ENCODE peak calls at places on chromosomes 12 and 14, in six cellular contexts. X is K562, B is anterior cingulate cortex, R is ovary, N is SW 1271, Q is choroid plexus epithelial cell. G is an unnamed sample.
A peak's percentile ranks its signal among the peaks of the same experiment; 100 is the strongest.

GRCh38 chr14:105974902-105975301 is 448.5 kb downstream of the TMEM121 start:
- DNase-seq in X (peak; percentile 48), B (no peak), R (no peak), N (peak; percentile 48), Q (no peak), G (no peak)

GRCh38 chr14:103104654-103105511 is 10.4 kb downstream of the EXOC3L4 start:
- DNase-seq in X (peak; percentile 72), B (no peak), R (peak; percentile 84), N (peak; percentile 40), Q (peak; percentile 66), G (no peak)

GRCh38 chr12:54173906-54174471 is 14.8 kb downstream of the SMUG1 start:
- DNase-seq in X (no peak), B (no peak), R (no peak), N (no peak), Q (no peak), G (no peak)

GRCh38 chr12:129641916-129642315 is 261.9 kb downstream of the TMEM132D start:
- DNase-seq in X (no peak), B (no peak), R (no peak), N (no peak), Q (no peak), G (no peak)

GRCh38 chr14:51786227-51786626 is 74.2 kb upstream of the GNG2 start:
- DNase-seq in X (no peak), B (no peak), R (no peak), N (no peak), Q (no peak), G (no peak)

GRCh38 chr12:51388066-51388799 is 3.0 kb downstream of the GALNT6 start:
- DNase-seq in X (peak; percentile 61), B (peak; percentile 22), R (peak; percentile 28), N (no peak), Q (peak; percentile 61), G (peak; percentile 18)

GRCh38 chr14:61812347-61813100 is 50.3 kb downstream of the SNAPC1 start:
- DNase-seq in X (no peak), B (no peak), R (peak; percentile 34), N (no peak), Q (peak; percentile 13), G (peak; percentile 43)

GRCh38 chr14:30450620-30451019 is 108.3 kb upstream of the G2E3 start:
- DNase-seq in X (no peak), B (no peak), R (no peak), N (no peak), Q (peak; percentile 22), G (no peak)

GRCh38 chr14:34361504-34362011 is 100.5 kb downstream of the SPTSSA start:
- DNase-seq in X (no peak), B (no peak), R (no peak), N (no peak), Q (peak; percentile 20), G (no peak)

GRCh38 chr12:45695035-45695434 is 34.5 kb upstream of the ARID2 start:
- DNase-seq in X (no peak), B (no peak), R (no peak), N (no peak), Q (no peak), G (no peak)

GRCh38 chr14:99137001-99137700 is 134.8 kb downstream of the BCL11B start:
- DNase-seq in X (no peak), B (no peak), R (no peak), N (no peak), Q (no peak), G (no peak)

GRCh38 chr12:48818831-48819590 is 715 bp downstream of the CACNB3 start:
- DNase-seq in X (no peak), B (no peak), R (no peak), N (peak; percentile 53), Q (no peak), G (no peak)

GRCh38 chr14:28879571-28879970 is 113.0 kb downstream of the FOXG1 start:
- DNase-seq in X (no peak), B (no peak), R (no peak), N (no peak), Q (no peak), G (no peak)

GRCh38 chr12:49783917-49784676 is 42.7 kb downstream of the TMBIM6 start:
- DNase-seq in X (no peak), B (no peak), R (no peak), N (no peak), Q (peak; percentile 82), G (no peak)

GRCh38 chr12:105804591-105805265 is 334.0 kb downstream of the NUAK1 start:
- DNase-seq in X (no peak), B (no peak), R (no peak), N (no peak), Q (no peak), G (no peak)

GRCh38 chr14:104970231-104971068 is 7.7 kb downstream of the AHNAK2 start:
- DNase-seq in X (peak; percentile 34), B (no peak), R (peak; percentile 54), N (peak; percentile 75), Q (peak; percentile 89), G (no peak)

GRCh38 chr14:103448097-103448496 is 62.9 kb downstream of the MARK3 start:
- DNase-seq in X (no peak), B (no peak), R (no peak), N (no peak), Q (peak; percentile 23), G (no peak)

GRCh38 chr12:26373606-26374495 is 178.5 kb downstream of the SSPN start:
- DNase-seq in X (no peak), B (no peak), R (no peak), N (no peak), Q (peak; percentile 7), G (no peak)

GRCh38 chr12:3964404-3964803 is 91.2 kb upstream of the PARP11 start:
- DNase-seq in X (peak; percentile 22), B (no peak), R (no peak), N (no peak), Q (no peak), G (no peak)

GRCh38 chr12:12025799-12026386 is 44.8 kb upstream of the BCL2L14 start:
- DNase-seq in X (no peak), B (no peak), R (no peak), N (no peak), Q (no peak), G (no peak)

GRCh38 chr14:90780519-90780918 is 35.7 kb downstream of the TTC7B start:
- DNase-seq in X (no peak), B (no peak), R (no peak), N (no peak), Q (no peak), G (no peak)

GRCh38 chr14:60008042-60008441 is 83.7 kb upstream of the PCNX4 start:
- DNase-seq in X (no peak), B (no peak), R (no peak), N (no peak), Q (no peak), G (no peak)